ENCODE peak calls at places on chromosomes 16 and 17, in seven cellular contexts. M, L, X, O, K, V and U are unnamed samples.

GRCh38 chr16:525520-526180 is 1.9 kb upstream of the CAPN15 start:
- DNase-seq in M (no peak), L (peak; percentile 51), X (peak; percentile 60), O (peak; percentile 87), K (peak; percentile 68), V (no peak), U (peak; percentile 59)

GRCh38 chr17:4511199-4511932 is 12.7 kb downstream of the SPNS2 start:
- DNase-seq in M (no peak), L (no peak), X (no peak), O (no peak), K (no peak), V (no peak), U (no peak)

GRCh38 chr17:78034429-78035091 is 76.1 kb downstream of the TNRC6C start:
- DNase-seq in M (no peak), L (no peak), X (no peak), O (peak; percentile 51), K (peak; percentile 18), V (no peak), U (no peak)

GRCh38 chr16:57477531-57478202 is 8.6 kb downstream of the DOK4 start:
- DNase-seq in M (no peak), L (peak; percentile 31), X (no peak), O (no peak), K (no peak), V (no peak), U (no peak)

GRCh38 chr16:81480856-81481821 is 36.5 kb downstream of the CMIP start:
- DNase-seq in M (peak; percentile 15), L (no peak), X (no peak), O (peak; percentile 67), K (peak; percentile 62), V (no peak), U (no peak)

GRCh38 chr17:692116-692515 is 22.5 kb downstream of the VPS53 start:
- DNase-seq in M (no peak), L (no peak), X (peak; percentile 72), O (peak; percentile 95), K (no peak), V (no peak), U (no peak)

GRCh38 chr16:1770328-1771071 is 843 bp downstream of the NME3 start:
- DNase-seq in M (peak; percentile 54), L (peak; percentile 53), X (no peak), O (peak; percentile 68), K (peak; percentile 62), V (no peak), U (no peak)

GRCh38 chr16:72723781-72724180 is 324.1 kb downstream of the ZFHX3 start:
- DNase-seq in M (no peak), L (no peak), X (no peak), O (peak; percentile 57), K (peak; percentile 30), V (no peak), U (no peak)

GRCh38 chr16:81885976-81886586 is 107.0 kb downstream of the PLCG2 start:
- DNase-seq in M (no peak), L (peak; percentile 73), X (no peak), O (peak; percentile 37), K (peak; percentile 47), V (no peak), U (no peak)

GRCh38 chr17:63516910-63517824 is 6.0 kb upstream of the KCNH6 start:
- DNase-seq in M (no peak), L (no peak), X (no peak), O (peak; percentile 28), K (peak; percentile 29), V (no peak), U (no peak)

GRCh38 chr17:73292031-73292531 is 19.7 kb downstream of the CDC42EP4 start:
- DNase-seq in M (no peak), L (no peak), X (no peak), O (peak; percentile 74), K (peak; percentile 45), V (no peak), U (no peak)

GRCh38 chr17:72338304-72338703 is 217.5 kb downstream of the SOX9 start:
- DNase-seq in M (no peak), L (no peak), X (no peak), O (no peak), K (no peak), V (no peak), U (no peak)

GRCh38 chr17:6512552-6512951 is 43.8 kb downstream of the PITPNM3 start:
- DNase-seq in M (no peak), L (no peak), X (no peak), O (peak; percentile 15), K (no peak), V (no peak), U (no peak)